ENCODE peak calls at places on chromosome 14, in seven cellular contexts. One of them, this sample, is unnamed. For H3K27me3, the result is how much of the 10 kb centered on the place peaks cover.

GRCh38 chr14:55052259-55052930 is 948 bp downstream of the MAPK1IP1L start:
- DNase-seq in HCT116: no peak
- DNase-seq in GM23248: peak
- DNase-seq in GM23338: peak
- DNase-seq in SK-N-SH: no peak
- DNase-seq in hepatocyte: peak
- DNase-seq in PC-3: peak
- DNase-seq in this sample: peak

GRCh38 chr14:35414365-35414764 is 9.8 kb upstream of the NFKBIA start:
- DNase-seq in HCT116: no peak
- DNase-seq in GM23248: peak
- DNase-seq in GM23338: peak
- DNase-seq in SK-N-SH: no peak
- DNase-seq in hepatocyte: no peak
- DNase-seq in PC-3: peak
- DNase-seq in this sample: no peak

GRCh38 chr14:85528882-85529585 is 910 bp upstream of the FLRT2 start:
- DNase-seq in HCT116: no peak
- DNase-seq in GM23248: peak
- DNase-seq in GM23338: peak
- DNase-seq in SK-N-SH: no peak
- DNase-seq in hepatocyte: peak
- DNase-seq in PC-3: peak
- DNase-seq in this sample: no peak

GRCh38 chr14:45426685-45427282 is 173.8 kb upstream of the MIS18BP1 start:
- DNase-seq in HCT116: peak
- DNase-seq in GM23248: peak
- DNase-seq in GM23338: peak
- DNase-seq in SK-N-SH: peak
- DNase-seq in hepatocyte: peak
- DNase-seq in PC-3: peak
- DNase-seq in this sample: peak

GRCh38 chr14:70498191-70498590 is 36.6 kb downstream of the ADAM20 start:
- DNase-seq in HCT116: no peak
- DNase-seq in GM23248: no peak
- DNase-seq in GM23338: no peak
- DNase-seq in SK-N-SH: no peak
- DNase-seq in hepatocyte: no peak
- DNase-seq in PC-3: no peak
- DNase-seq in this sample: no peak

GRCh38 chr14:21748869-21749303 is 75.3 kb upstream of the OR4E1 start:
- DNase-seq in HCT116: peak
- DNase-seq in GM23248: peak
- DNase-seq in GM23338: peak
- DNase-seq in SK-N-SH: peak
- DNase-seq in hepatocyte: peak
- DNase-seq in PC-3: peak
- DNase-seq in this sample: peak

GRCh38 chr14:82313889-82314288 is 780.2 kb upstream of the SEL1L start:
- DNase-seq in HCT116: no peak
- DNase-seq in GM23248: no peak
- DNase-seq in GM23338: no peak
- DNase-seq in SK-N-SH: no peak
- DNase-seq in hepatocyte: peak
- DNase-seq in PC-3: peak
- DNase-seq in this sample: no peak

GRCh38 chr14:100106260-100106659 is 41.0 kb downstream of the EVL start:
- DNase-seq in HCT116: no peak
- DNase-seq in GM23248: no peak
- DNase-seq in GM23338: no peak
- DNase-seq in SK-N-SH: no peak
- DNase-seq in hepatocyte: no peak
- DNase-seq in PC-3: no peak
- DNase-seq in this sample: no peak

GRCh38 chr14:78157855-78158436 is 12.2 kb upstream of the NRXN3 start:
- DNase-seq in HCT116: no peak
- DNase-seq in GM23248: peak
- DNase-seq in GM23338: peak
- DNase-seq in SK-N-SH: no peak
- DNase-seq in hepatocyte: peak
- DNase-seq in PC-3: peak
- DNase-seq in this sample: no peak

GRCh38 chr14:56172571-56172971 is 54.4 kb downstream of the PELI2 start:
- DNase-seq in HCT116: no peak
- DNase-seq in GM23248: peak
- DNase-seq in GM23338: no peak
- DNase-seq in SK-N-SH: no peak
- DNase-seq in hepatocyte: no peak
- DNase-seq in PC-3: peak
- DNase-seq in this sample: no peak

GRCh38 chr14:104844306-104845032 is 20.6 kb upstream of the CEP170B start:
- DNase-seq in HCT116: no peak
- DNase-seq in GM23248: peak
- DNase-seq in GM23338: peak
- DNase-seq in SK-N-SH: no peak
- DNase-seq in hepatocyte: no peak
- DNase-seq in PC-3: peak
- DNase-seq in this sample: no peak

GRCh38 chr14:59540852-59541251 is 35.8 kb downstream of the CCDC175 start:
- DNase-seq in HCT116: no peak
- DNase-seq in GM23248: no peak
- DNase-seq in GM23338: peak
- DNase-seq in SK-N-SH: no peak
- DNase-seq in hepatocyte: no peak
- DNase-seq in PC-3: no peak
- DNase-seq in this sample: no peak

GRCh38 chr14:85342858-85343607 is 186.9 kb upstream of the FLRT2 start:
- DNase-seq in HCT116: no peak
- DNase-seq in GM23248: peak
- DNase-seq in GM23338: no peak
- DNase-seq in SK-N-SH: no peak
- DNase-seq in hepatocyte: no peak
- DNase-seq in PC-3: no peak
- DNase-seq in this sample: no peak

GRCh38 chr14:90654831-90655276 is 161.4 kb downstream of the TTC7B start:
- DNase-seq in HCT116: no peak
- DNase-seq in GM23248: peak
- DNase-seq in GM23338: no peak
- DNase-seq in SK-N-SH: no peak
- DNase-seq in hepatocyte: no peak
- DNase-seq in PC-3: no peak
- DNase-seq in this sample: no peak

GRCh38 chr14:100446572-100446971 is 123.4 kb downstream of the SLC25A47 start:
- DNase-seq in HCT116: no peak
- DNase-seq in GM23248: no peak
- DNase-seq in GM23338: peak
- DNase-seq in SK-N-SH: no peak
- DNase-seq in hepatocyte: no peak
- DNase-seq in PC-3: no peak
- DNase-seq in this sample: no peak

GRCh38 chr14:102733326-102733725 is 43.9 kb upstream of the TRAF3 start:
- DNase-seq in HCT116: no peak
- DNase-seq in GM23248: no peak
- DNase-seq in GM23338: no peak
- DNase-seq in SK-N-SH: no peak
- DNase-seq in hepatocyte: no peak
- DNase-seq in PC-3: no peak
- DNase-seq in this sample: no peak

GRCh38 chr14:74703043-74703442 is 9.8 kb downstream of the AREL1 start:
- DNase-seq in HCT116: no peak
- DNase-seq in GM23248: no peak
- DNase-seq in GM23338: no peak
- DNase-seq in SK-N-SH: no peak
- DNase-seq in hepatocyte: no peak
- DNase-seq in PC-3: no peak
- DNase-seq in this sample: no peak

GRCh38 chr14:74702293-74702692 is 10.6 kb downstream of the AREL1 start:
- DNase-seq in HCT116: no peak
- DNase-seq in GM23248: no peak
- DNase-seq in GM23338: peak
- DNase-seq in SK-N-SH: no peak
- DNase-seq in hepatocyte: no peak
- DNase-seq in PC-3: no peak
- DNase-seq in this sample: no peak

GRCh38 chr14:74704656-74705055 is 8.2 kb downstream of the AREL1 start:
- DNase-seq in HCT116: no peak
- DNase-seq in GM23248: no peak
- DNase-seq in GM23338: no peak
- DNase-seq in SK-N-SH: no peak
- DNase-seq in hepatocyte: no peak
- DNase-seq in PC-3: no peak
- DNase-seq in this sample: no peak

GRCh38 chr14:74705607-74706006 is 7.3 kb downstream of the AREL1 start:
- DNase-seq in HCT116: no peak
- DNase-seq in GM23248: no peak
- DNase-seq in GM23338: no peak
- DNase-seq in SK-N-SH: no peak
- DNase-seq in hepatocyte: no peak
- DNase-seq in PC-3: no peak
- DNase-seq in this sample: no peak

GRCh38 chr14:74706101-74706500 is 6.8 kb downstream of the AREL1 start:
- DNase-seq in HCT116: no peak
- DNase-seq in GM23248: no peak
- DNase-seq in GM23338: no peak
- DNase-seq in SK-N-SH: no peak
- DNase-seq in hepatocyte: no peak
- DNase-seq in PC-3: no peak
- DNase-seq in this sample: no peak
- H3K4me3 ChIP-seq in HCT116: no peak
- H3K4me3 ChIP-seq in GM23248: no peak
- H3K4me3 ChIP-seq in GM23338: no peak
- H3K4me3 ChIP-seq in SK-N-SH: no peak
- H3K4me3 ChIP-seq in hepatocyte: no peak
- H3K4me3 ChIP-seq in PC-3: no peak
- H3K4me3 ChIP-seq in this sample: no peak

DNA sequence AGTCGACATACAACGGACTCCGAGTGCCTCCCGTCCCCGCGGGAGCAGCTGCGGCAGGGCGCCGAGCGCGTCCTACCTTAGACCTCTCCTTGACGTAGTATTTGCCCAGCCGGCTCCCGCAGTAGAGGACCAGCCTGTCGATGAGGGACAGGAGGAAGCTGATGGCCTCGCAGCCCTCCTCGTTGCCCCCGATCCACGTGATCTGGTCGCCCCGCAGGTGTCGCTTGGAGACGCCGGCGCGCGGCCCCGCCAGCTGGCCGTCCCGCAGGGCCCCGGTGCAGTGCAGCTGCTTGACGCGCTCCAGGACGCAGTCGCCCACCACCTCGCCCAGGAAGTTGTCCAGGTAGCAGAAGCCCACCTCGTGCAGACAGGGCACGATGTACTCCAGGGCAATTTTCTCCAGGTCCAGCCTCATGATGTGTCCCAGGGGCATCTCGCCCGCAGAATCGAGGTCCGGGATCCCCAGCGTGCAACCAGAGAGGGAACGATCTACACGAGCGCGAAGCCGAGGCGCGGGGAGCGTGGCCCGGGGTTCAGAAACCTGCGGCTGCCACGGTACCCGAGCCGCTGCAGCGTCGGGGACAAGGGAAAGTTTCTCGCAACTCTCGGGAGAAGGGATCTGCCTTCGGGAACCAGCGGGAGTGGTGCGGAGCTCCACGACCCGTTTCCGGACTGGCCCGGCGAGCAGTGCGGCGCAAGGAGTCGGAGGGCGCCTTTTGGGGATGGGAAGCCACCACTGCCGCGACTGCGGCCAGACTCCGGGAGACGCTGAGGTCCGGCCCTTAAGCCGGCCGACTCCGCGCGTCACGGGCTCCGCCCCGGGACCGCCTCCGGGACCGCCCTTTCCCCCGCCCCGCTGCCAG is at the start of gene EGLN3:
- DNase-seq in HCT116: peak
- DNase-seq in GM23248: peak
- DNase-seq in GM23338: peak
- DNase-seq in SK-N-SH: peak
- DNase-seq in hepatocyte: peak
- DNase-seq in PC-3: peak
- DNase-seq in this sample: peak
- TF ChIP-seq EZH2phosphoT487 in HCT116: no peak
- TF ChIP-seq EZH2phosphoT487 in GM23248: no peak
- TF ChIP-seq EZH2phosphoT487 in GM23338: no peak
- TF ChIP-seq EZH2phosphoT487 in SK-N-SH: no peak
- TF ChIP-seq EZH2phosphoT487 in hepatocyte: no peak
- TF ChIP-seq EZH2phosphoT487 in PC-3: no peak
- TF ChIP-seq EZH2phosphoT487 in this sample: no peak

DNA sequence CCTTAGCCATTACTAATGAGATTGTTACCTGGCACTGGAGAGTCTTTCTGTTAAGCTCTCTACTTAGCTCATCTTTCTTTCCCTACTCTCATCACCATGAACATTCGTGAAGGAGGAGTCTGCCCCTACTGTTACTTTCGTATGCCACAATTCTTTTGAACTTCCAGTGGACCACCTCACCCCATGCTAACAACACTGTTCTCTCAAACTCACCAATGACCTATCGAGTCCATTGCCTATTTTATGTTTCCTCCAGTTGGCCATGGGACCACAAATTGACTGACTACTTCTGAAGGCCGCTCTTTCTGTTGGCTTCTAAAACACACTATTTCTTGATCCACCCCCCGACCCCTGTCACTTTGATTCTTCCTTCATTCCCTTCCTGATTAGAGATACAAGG is 192.4 kb upstream of the GZMB start:
- DNase-seq in HCT116: no peak
- DNase-seq in GM23248: no peak
- DNase-seq in GM23338: no peak
- DNase-seq in SK-N-SH: no peak
- DNase-seq in hepatocyte: no peak
- DNase-seq in PC-3: no peak
- DNase-seq in this sample: no peak
- H3K27me3 ChIP-seq in HCT116: under half
- H3K27me3 ChIP-seq in GM23248: under half
- H3K27me3 ChIP-seq in GM23338: under half
- H3K27me3 ChIP-seq in SK-N-SH: under half
- H3K27me3 ChIP-seq in hepatocyte: under half
- H3K27me3 ChIP-seq in PC-3: under half
- H3K27me3 ChIP-seq in this sample: under half

GRCh38 chr14:23123419-23123818 is 4.4 kb upstream of the CEBPE start:
- DNase-seq in HCT116: no peak
- DNase-seq in GM23248: no peak
- DNase-seq in GM23338: no peak
- DNase-seq in SK-N-SH: peak
- DNase-seq in hepatocyte: peak
- DNase-seq in PC-3: peak
- DNase-seq in this sample: no peak

GRCh38 chr14:23121401-23121800 is 2.3 kb upstream of the CEBPE start:
- DNase-seq in HCT116: no peak
- DNase-seq in GM23248: peak
- DNase-seq in GM23338: no peak
- DNase-seq in SK-N-SH: no peak
- DNase-seq in hepatocyte: peak
- DNase-seq in PC-3: peak
- DNase-seq in this sample: peak

GRCh38 chr14:23124337-23124954 is 5.4 kb upstream of the CEBPE start:
- DNase-seq in HCT116: no peak
- DNase-seq in GM23248: no peak
- DNase-seq in GM23338: no peak
- DNase-seq in SK-N-SH: no peak
- DNase-seq in hepatocyte: no peak
- DNase-seq in PC-3: no peak
- DNase-seq in this sample: no peak

GRCh38 chr14:23120405-23121251 is 1.6 kb upstream of the CEBPE start:
- DNase-seq in HCT116: peak
- DNase-seq in GM23248: peak
- DNase-seq in GM23338: peak
- DNase-seq in SK-N-SH: peak
- DNase-seq in hepatocyte: peak
- DNase-seq in PC-3: peak
- DNase-seq in this sample: peak

GRCh38 chr14:23122086-23122485 is 3.0 kb upstream of the CEBPE start:
- DNase-seq in HCT116: no peak
- DNase-seq in GM23248: no peak
- DNase-seq in GM23338: no peak
- DNase-seq in SK-N-SH: no peak
- DNase-seq in hepatocyte: no peak
- DNase-seq in PC-3: no peak
- DNase-seq in this sample: no peak
- H3K4me3 ChIP-seq in HCT116: no peak
- H3K4me3 ChIP-seq in GM23248: no peak
- H3K4me3 ChIP-seq in GM23338: no peak
- H3K4me3 ChIP-seq in SK-N-SH: no peak
- H3K4me3 ChIP-seq in hepatocyte: no peak
- H3K4me3 ChIP-seq in PC-3: no peak
- H3K4me3 ChIP-seq in this sample: no peak